ENCODE peak calls at places on chromosomes 3 and 15, in seven cellular contexts. V is AG09319; Q is AG10803; F is cardiac fibroblast; B is AG08396; I is kidney tubule cell; T is stimulated activated CD8-positive, alpha-beta memory T cell treated with anti-CD3 and anti-CD28 coated beads, Interleukin-12 subunit alpha, Interleukin-12 subunit beta, amount 100 ng/mL, for 4 hours. Z is an unnamed sample.

GRCh38 chr3:60609446-60609845 is 641.8 kb downstream of the FHIT start:
- DNase-seq in I (peak; percentile 57), Q (peak; percentile 34), F (peak; percentile 51), T (no peak), V (no peak), B (no peak), Z (no peak)

GRCh38 chr15:65642588-65642987 is 20.9 kb downstream of the SLC24A1 start:
- DNase-seq in Q (no peak), B (no peak), V (no peak), F (no peak), I (no peak), T (no peak), Z (no peak)

GRCh38 chr15:68561146-68561545 is 17.6 kb upstream of the CORO2B start:
- DNase-seq in F (no peak), V (no peak), Q (no peak), B (no peak), I (no peak), T (no peak), Z (no peak)

GRCh38 chr3:194633349-194634004 is at the start of gene TMEM44:
- DNase-seq in V (peak; percentile 40), T (peak; percentile 41), I (peak; percentile 91), B (peak; percentile 94), F (peak; percentile 89), Q (peak; percentile 83), Z (peak; percentile 70)

GRCh38 chr3:177123820-177124219 is 73.5 kb downstream of the TBL1XR1 start:
- DNase-seq in V (no peak), B (no peak), I (no peak), Q (no peak), T (no peak), F (no peak), Z (no peak)

GRCh38 chr3:154164387-154164786 is 43.2 kb downstream of the ARHGEF26 start:
- DNase-seq in Q (no peak), V (no peak), B (no peak), T (no peak), I (no peak), F (no peak), Z (no peak)

GRCh38 chr3:13077431-13078157 is 4.4 kb upstream of the IQSEC1 start:
- DNase-seq in Q (peak; percentile 72), F (no peak), V (peak; percentile 57), B (no peak), T (no peak), I (no peak), Z (no peak)

GRCh38 chr15:65962187-65962586 is 92.9 kb downstream of the RAB11A start:
- DNase-seq in F (peak; percentile 11), I (no peak), B (no peak), T (no peak), Q (no peak), V (no peak), Z (no peak)

GRCh38 chr15:40743921-40744809 is 10.9 kb downstream of the RMDN3 start:
- DNase-seq in V (no peak), I (peak; percentile 75), F (peak; percentile 91), T (peak; percentile 57), B (peak; percentile 60), Q (peak; percentile 84), Z (no peak)

GRCh38 chr3:45917146-45917885 is 25.9 kb upstream of the CXCR6 start:
- DNase-seq in Q (no peak), T (no peak), V (no peak), B (no peak), I (no peak), F (no peak), Z (no peak)

GRCh38 chr3:112605285-112605684 is 35.7 kb downstream of the CCDC80 start:
- DNase-seq in F (peak; percentile 99), T (no peak), Q (peak; percentile 91), B (peak; percentile 30), V (peak; percentile 56), I (peak; percentile 40), Z (peak; percentile 24)

GRCh38 chr3:187744169-187745151 is 808 bp downstream of the BCL6 start:
- DNase-seq in V (no peak), Q (peak; percentile 53), T (peak; percentile 34), F (peak; percentile 60), B (peak; percentile 31), I (peak; percentile 51), Z (no peak)

GRCh38 chr3:126051741-126052140 is 32.2 kb downstream of the SLC41A3 start:
- DNase-seq in F (peak; percentile 29), V (no peak), T (no peak), Q (no peak), B (no peak), I (no peak), Z (no peak)

GRCh38 chr3:32451049-32451659 is 51.5 kb downstream of the CMTM6 start:
- DNase-seq in F (no peak), V (no peak), Q (no peak), T (no peak), B (no peak), I (no peak), Z (no peak)

GRCh38 chr3:133445111-133445510 is 45.3 kb downstream of the BFSP2 start:
- DNase-seq in Q (no peak), F (no peak), B (no peak), V (no peak), I (no peak), T (no peak), Z (no peak)

GRCh38 chr3:71132995-71133730 is 450.4 kb downstream of the FOXP1 start:
- DNase-seq in F (no peak), T (no peak), I (no peak), Q (no peak), V (no peak), B (no peak), Z (no peak)

GRCh38 chr3:160027541-160028195 is 39.0 kb downstream of the IL12A start:
- DNase-seq in B (peak; percentile 46), T (no peak), I (peak; percentile 57), F (peak; percentile 72), V (no peak), Q (peak; percentile 58), Z (no peak)

GRCh38 chr15:92733934-92734521 is 78.5 kb upstream of the FAM174B start:
- DNase-seq in B (peak; percentile 27), Q (peak; percentile 25), T (no peak), F (peak; percentile 23), V (no peak), I (peak; percentile 52), Z (peak; percentile 26)

GRCh38 chr3:183984749-183985729 is 32.6 kb downstream of the ABCC5 start:
- DNase-seq in B (no peak), F (no peak), T (no peak), I (no peak), Q (no peak), V (no peak), Z (no peak)

GRCh38 chr15:56244811-56245576 is 1.3 kb upstream of the RFX7 start:
- DNase-seq in F (no peak), V (no peak), Q (no peak), I (no peak), T (no peak), B (no peak), Z (peak; percentile 32)